ENCODE peak calls at places on chromosomes 5 and 9, in seven cellular contexts. O is T-cell; P is stimulated activated CD8-positive, alpha-beta memory T cell treated with anti-CD3 and anti-CD28 coated beads, Interleukin-7, amount 100 ng/mL, for 24 hours; S is amniotic stem cell; H is T-helper 1 cell; Y is HuH-7.5; D is EL. E is an unnamed sample.

GRCh38 chr5:59587489-59588337 is 305.8 kb downstream of the PDE4D start:
- DNase-seq in S (no peak), H (no peak), Y (peak), D (peak), P (no peak), O (no peak), E (peak)

GRCh38 chr9:134568116-134568515 is 73.5 kb upstream of the COL5A1 start:
- DNase-seq in D (no peak), O (no peak), P (no peak), Y (no peak), H (no peak), S (no peak), E (peak)

GRCh38 chr5:72541501-72542235 is 34.5 kb upstream of the ZNF366 start:
- DNase-seq in S (no peak), Y (no peak), D (no peak), O (no peak), P (no peak), H (no peak), E (no peak)

GRCh38 chr5:2752875-2753435 is 1.5 kb upstream of the IRX2 start:
- DNase-seq in O (no peak), D (no peak), Y (no peak), H (no peak), P (no peak), S (no peak), E (peak)

GRCh38 chr5:102627311-102627710 is 127.8 kb upstream of the PAM start:
- DNase-seq in P (no peak), Y (no peak), O (no peak), S (no peak), D (peak), H (no peak), E (no peak)

GRCh38 chr5:163509288-163510040 is 4.0 kb downstream of the MAT2B start:
- DNase-seq in D (peak), Y (no peak), H (no peak), P (no peak), S (peak), O (no peak), E (peak)

GRCh38 chr9:96232539-96233241 is 69.3 kb downstream of the HSD17B3 start:
- DNase-seq in P (no peak), Y (peak), O (peak), D (peak), H (peak), S (peak), E (peak)

GRCh38 chr5:33233013-33233463 is 207.7 kb upstream of the TARS1 start:
- DNase-seq in P (no peak), H (no peak), S (no peak), D (no peak), Y (no peak), O (no peak), E (peak)

GRCh38 chr9:101923451-101923850 is 185.0 kb upstream of the GRIN3A start:
- DNase-seq in Y (no peak), D (no peak), S (no peak), H (no peak), O (no peak), P (no peak), E (no peak)

GRCh38 chr9:36437790-36438189 is 37.7 kb upstream of the RNF38 start:
- DNase-seq in O (no peak), D (no peak), H (no peak), P (no peak), S (no peak), Y (no peak), E (no peak)

GRCh38 chr5:61270510-61271165 is 61.4 kb upstream of the ZSWIM6 start:
- DNase-seq in P (no peak), H (no peak), D (no peak), O (no peak), Y (no peak), S (no peak), E (no peak)

GRCh38 chr5:175501759-175502158 is 23.4 kb downstream of the SFXN1 start:
- DNase-seq in D (no peak), O (no peak), H (no peak), S (no peak), Y (no peak), P (no peak), E (no peak)

E was measured in hepatocyte.